ENCODE peak calls at places on chromosome 6, in seven cellular contexts. W is neural crest cell, F is heart left ventricle, L is pancreas, V is natural killer cell, R is upper lobe of right lung, Q is ovary. I is an unnamed sample.
A peak's percentile ranks its signal among the peaks of the same experiment; 100 is the strongest.

GRCh38 chr6:125001684-125002083 is 39.4 kb downstream of the RNF217 start:
- DNase-seq in W (no peak), F (no peak), L (no peak), V (no peak), R (no peak), Q (no peak), I (no peak)

GRCh38 chr6:135144678-135145508 is 36.2 kb upstream of the MYB start:
- DNase-seq in W (no peak), F (no peak), L (no peak), V (no peak), R (no peak), Q (no peak), I (peak; percentile 49)

GRCh38 chr6:101597711-101598110 is 204.2 kb downstream of the GRIK2 start:
- DNase-seq in W (no peak), F (no peak), L (no peak), V (no peak), R (no peak), Q (no peak), I (peak; percentile 58)

GRCh38 chr6:12899080-12899815 is 182.7 kb downstream of the PHACTR1 start:
- DNase-seq in W (no peak), F (no peak), L (no peak), V (no peak), R (no peak), Q (no peak), I (no peak)

GRCh38 chr6:302760-303159 is 10.5 kb downstream of the DUSP22 start:
- DNase-seq in W (no peak), F (no peak), L (no peak), V (no peak), R (no peak), Q (no peak), I (no peak)

GRCh38 chr6:156102129-156102528 is 646.5 kb upstream of the NOX3 start:
- DNase-seq in W (no peak), F (no peak), L (no peak), V (no peak), R (no peak), Q (no peak), I (peak; percentile 30)

GRCh38 chr6:79612457-79612856 is 18.7 kb upstream of the SH3BGRL2 start:
- DNase-seq in W (no peak), F (no peak), L (no peak), V (no peak), R (no peak), Q (no peak), I (no peak)

GRCh38 chr6:26216886-26217713 is 129.9 kb downstream of the HFE start:
- DNase-seq in W (peak; percentile 70), F (peak; percentile 86), L (peak; percentile 55), V (peak; percentile 79), R (peak; percentile 87), Q (peak; percentile 85), I (peak; percentile 86)

GRCh38 chr6:11432713-11433450 is 104.7 kb upstream of the TMEM170B start:
- DNase-seq in W (no peak), F (no peak), L (no peak), V (no peak), R (no peak), Q (no peak), I (no peak)

GRCh38 chr6:156765117-156765516 is 12.1 kb upstream of the ARID1B start:
- DNase-seq in W (no peak), F (no peak), L (no peak), V (no peak), R (no peak), Q (no peak), I (no peak)

GRCh38 chr6:22113046-22113766 is 183.6 kb downstream of the PRL start:
- DNase-seq in W (no peak), F (no peak), L (no peak), V (no peak), R (no peak), Q (peak; percentile 46), I (peak; percentile 97)

GRCh38 chr6:114764866-114765265 is 422.0 kb upstream of the HS3ST5 start:
- DNase-seq in W (no peak), F (no peak), L (no peak), V (no peak), R (no peak), Q (no peak), I (no peak)

GRCh38 chr6:90286884-90287488 is 9.7 kb downstream of the BACH2 start:
- DNase-seq in W (peak; percentile 43), F (no peak), L (no peak), V (no peak), R (no peak), Q (no peak), I (peak; percentile 69)

GRCh38 chr6:150248300-150248699 is 105.5 kb downstream of the PPP1R14C start:
- DNase-seq in W (no peak), F (no peak), L (no peak), V (no peak), R (no peak), Q (no peak), I (no peak)

GRCh38 chr6:108119212-108120141 is 44.9 kb upstream of the OSTM1 start:
- DNase-seq in W (no peak), F (no peak), L (peak; percentile 24), V (no peak), R (no peak), Q (no peak), I (no peak)

GRCh38 chr6:149129401-149130077 is 188.0 kb upstream of the TAB2 start:
- DNase-seq in W (no peak), F (no peak), L (no peak), V (no peak), R (no peak), Q (no peak), I (peak; percentile 91)

GRCh38 chr6:137165375-137166246 is 7.8 kb downstream of the IL22RA2 start:
- DNase-seq in W (no peak), F (no peak), L (peak; percentile 52), V (peak; percentile 38), R (no peak), Q (no peak), I (peak; percentile 72)

GRCh38 chr6:111361648-111362047 is 121.4 kb downstream of the REV3L start:
- DNase-seq in W (peak; percentile 12), F (no peak), L (no peak), V (no peak), R (no peak), Q (no peak), I (peak; percentile 56)

GRCh38 chr6:137218473-137218916 is 690 bp downstream of the IFNGR1 start:
- DNase-seq in W (no peak), F (no peak), L (no peak), V (peak; percentile 44), R (no peak), Q (no peak), I (peak; percentile 73)

GRCh38 chr6:52577778-52578473 is 1.1 kb upstream of the TRAM2 start:
- DNase-seq in W (no peak), F (no peak), L (no peak), V (no peak), R (no peak), Q (no peak), I (no peak)

GRCh38 chr6:52577022-52577777 is at the start of gene TRAM2:
- DNase-seq in W (peak; percentile 75), F (peak; percentile 94), L (peak; percentile 90), V (peak; percentile 74), R (peak; percentile 93), Q (peak; percentile 89), I (peak; percentile 73)

GRCh38 chr6:52575490-52575868 is 1.4 kb downstream of the TRAM2 start:
- DNase-seq in W (no peak), F (no peak), L (no peak), V (no peak), R (no peak), Q (no peak), I (no peak)

GRCh38 chr6:52576054-52576391 is 837 bp downstream of the TRAM2 start:
- DNase-seq in W (no peak), F (no peak), L (no peak), V (no peak), R (no peak), Q (no peak), I (no peak)

GRCh38 chr6:52576392-52577021 is 353 bp downstream of the TRAM2 start:
- DNase-seq in W (peak; percentile 54), F (peak; percentile 80), L (peak; percentile 67), V (no peak), R (peak; percentile 83), Q (peak; percentile 75), I (peak; percentile 68)
- TF ChIP-seq CTCF in W (peak; percentile 62), F (peak; percentile 51), L (peak; percentile 27), V (peak; percentile 48), R (peak; percentile 61), Q (peak; percentile 45), I (peak; percentile 57)

GRCh38 chr6:121319603-121320002 is 14.7 kb downstream of the TBC1D32 start:
- DNase-seq in W (no peak), F (no peak), L (no peak), V (no peak), R (no peak), Q (no peak), I (no peak)

GRCh38 chr6:121321282-121321681 is 13.0 kb downstream of the TBC1D32 start:
- DNase-seq in W (no peak), F (no peak), L (no peak), V (no peak), R (no peak), Q (no peak), I (no peak)

GRCh38 chr6:121314407-121315112 is 19.7 kb downstream of the TBC1D32 start:
- DNase-seq in W (no peak), F (no peak), L (no peak), V (no peak), R (no peak), Q (no peak), I (no peak)

DNA sequence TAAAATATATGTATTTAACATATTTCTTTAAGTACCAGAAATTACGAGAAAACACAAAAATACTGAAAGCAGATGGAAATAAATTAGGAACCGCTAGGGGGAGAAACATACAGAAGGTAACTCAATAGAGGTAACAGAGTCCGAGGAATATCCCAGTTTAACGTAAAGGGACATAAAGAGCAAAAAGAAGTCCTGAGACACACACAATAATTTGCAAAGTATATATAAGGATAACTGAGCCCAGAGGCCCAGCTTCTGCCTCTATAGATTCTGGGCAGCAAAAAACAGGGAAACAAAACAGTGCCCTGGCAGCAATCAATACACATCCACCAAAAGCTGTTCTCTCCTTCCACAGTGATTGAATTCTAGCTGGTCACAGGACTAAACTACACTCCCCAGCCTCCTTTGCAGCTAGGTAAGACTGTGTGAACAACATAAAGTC is 15.1 kb downstream of the TBC1D32 start:
- DNase-seq in W (no peak), F (no peak), L (no peak), V (no peak), R (no peak), Q (no peak), I (peak; percentile 11)
- TF ChIP-seq CTCF in W (peak; percentile 75), F (peak; percentile 41), L (peak; percentile 34), V (peak; percentile 37), R (peak; percentile 45), Q (peak; percentile 11), I (peak; percentile 42)

GRCh38 chr6:82331031-82331773 is 32.4 kb upstream of the TPBG start:
- DNase-seq in W (no peak), F (no peak), L (no peak), V (no peak), R (no peak), Q (no peak), I (peak; percentile 94)
- TF ChIP-seq CTCF in W (no peak), F (no peak), L (no peak), V (no peak), R (no peak), Q (no peak), I (peak; percentile 38)

DNA sequence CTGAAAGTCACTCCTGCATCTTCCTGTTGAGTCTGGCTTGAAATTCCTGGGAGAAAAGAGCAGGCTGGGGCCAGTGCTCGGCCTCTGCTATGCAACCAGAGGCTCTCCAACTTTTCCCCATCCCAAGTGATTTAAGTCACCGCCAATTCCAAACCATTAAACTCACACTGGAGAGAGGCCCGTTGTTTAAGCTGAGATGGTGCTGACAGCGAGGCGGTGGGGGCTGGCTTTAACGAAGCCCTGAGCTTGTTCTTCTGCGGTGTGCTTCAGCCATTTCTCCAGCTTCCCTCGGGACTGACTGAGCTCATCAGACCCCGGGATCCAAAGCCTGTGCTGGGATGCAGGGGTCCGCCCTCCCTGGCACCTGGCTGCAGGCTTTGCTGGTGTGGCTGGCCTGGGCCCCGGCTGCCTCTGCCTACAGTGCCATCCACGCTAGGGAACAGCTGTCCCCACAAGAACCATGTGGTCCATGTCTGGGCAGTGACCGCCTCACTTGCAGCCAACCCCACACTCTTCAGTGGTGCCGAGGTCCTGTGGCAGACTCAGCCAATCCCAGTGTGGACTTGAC is 21.3 kb downstream of the RAMACL start:
- DNase-seq in W (no peak), F (no peak), L (no peak), V (no peak), R (no peak), Q (no peak), I (no peak)
- TF ChIP-seq CTCF in W (no peak), F (no peak), L (no peak), V (no peak), R (no peak), Q (no peak), I (no peak)